ENCODE peak calls at places on chromosomes 4 and X, in nine cellular contexts. I is ascending aorta; P is adrenal gland; M is psoas muscle; S is CD8-positive, alpha-beta memory T cell; U is pancreas; E is IMR-90; F is tibial artery; T is cardiac muscle cell. H is an unnamed sample.

GRCh38 chr4:151719935-151720334 is 40.9 kb downstream of the GATB start:
- DNase-seq in I (no peak), P (no peak), M (no peak), S (no peak), U (no peak), E (no peak), F (no peak), T (peak; percentile 15), H (no peak)

GRCh38 chr4:13704020-13704419 is 76.5 kb upstream of the BOD1L1 start:
- DNase-seq in I (no peak), P (no peak), M (no peak), S (no peak), U (no peak), E (no peak), F (no peak), T (no peak), H (no peak)

GRCh38 chr4:38869511-38869910 is 1.9 kb downstream of the FAM114A1 start:
- DNase-seq in I (no peak), P (no peak), M (no peak), S (no peak), U (no peak), E (no peak), F (no peak), T (no peak), H (no peak)

GRCh38 chr4:20676773-20677172 is 23.5 kb upstream of the PACRGL start:
- DNase-seq in I (no peak), P (no peak), M (no peak), S (no peak), U (no peak), E (no peak), F (no peak), T (no peak), H (no peak)

GRCh38 chr4:52052475-52052780 is 1.3 kb downstream of the SPATA18 start:
- DNase-seq in I (peak; percentile 61), P (no peak), M (no peak), S (no peak), U (no peak), E (peak; percentile 20), F (no peak), T (peak; percentile 63), H (no peak)

GRCh38 chr4:166386491-166387367 is 513.7 kb downstream of the TLL1 start:
- DNase-seq in I (no peak), P (no peak), M (no peak), S (no peak), U (no peak), E (no peak), F (no peak), T (no peak), H (no peak)

GRCh38 chrX:134459683-134460004 is 321 bp upstream of the HPRT1 start:
- DNase-seq in I (no peak), P (no peak), M (no peak), S (no peak), U (no peak), E (no peak), F (no peak), T (no peak), H (no peak)

GRCh38 chr4:187606581-187606980 is 389.0 kb upstream of the ZFP42 start:
- DNase-seq in I (no peak), P (no peak), M (no peak), S (no peak), U (no peak), E (peak; percentile 69), F (no peak), T (peak; percentile 72), H (no peak)

GRCh38 chr4:114192854-114193253 is 213.4 kb upstream of the ARSJ start:
- DNase-seq in I (no peak), P (no peak), M (no peak), S (no peak), U (no peak), E (no peak), F (no peak), T (no peak), H (no peak)

GRCh38 chrX:40471965-40472648 is 108.7 kb upstream of the ATP6AP2 start:
- DNase-seq in I (no peak), P (no peak), M (no peak), S (no peak), U (peak; percentile 59), E (peak; percentile 84), F (no peak), T (peak; percentile 86), H (no peak)

GRCh38 chrX:40470830-40471429 is 109.8 kb upstream of the ATP6AP2 start:
- DNase-seq in I (no peak), P (no peak), M (no peak), S (no peak), U (no peak), E (no peak), F (no peak), T (no peak), H (no peak)

GRCh38 chrX:40476958-40477357 is 103.8 kb upstream of the ATP6AP2 start:
- DNase-seq in I (no peak), P (no peak), M (no peak), S (no peak), U (no peak), E (no peak), F (no peak), T (no peak), H (no peak)

GRCh38 chrX:40474205-40474626 is 106.6 kb upstream of the ATP6AP2 start:
- DNase-seq in I (no peak), P (no peak), M (no peak), S (no peak), U (no peak), E (peak; percentile 4), F (no peak), T (peak; percentile 25), H (no peak)

DNA sequence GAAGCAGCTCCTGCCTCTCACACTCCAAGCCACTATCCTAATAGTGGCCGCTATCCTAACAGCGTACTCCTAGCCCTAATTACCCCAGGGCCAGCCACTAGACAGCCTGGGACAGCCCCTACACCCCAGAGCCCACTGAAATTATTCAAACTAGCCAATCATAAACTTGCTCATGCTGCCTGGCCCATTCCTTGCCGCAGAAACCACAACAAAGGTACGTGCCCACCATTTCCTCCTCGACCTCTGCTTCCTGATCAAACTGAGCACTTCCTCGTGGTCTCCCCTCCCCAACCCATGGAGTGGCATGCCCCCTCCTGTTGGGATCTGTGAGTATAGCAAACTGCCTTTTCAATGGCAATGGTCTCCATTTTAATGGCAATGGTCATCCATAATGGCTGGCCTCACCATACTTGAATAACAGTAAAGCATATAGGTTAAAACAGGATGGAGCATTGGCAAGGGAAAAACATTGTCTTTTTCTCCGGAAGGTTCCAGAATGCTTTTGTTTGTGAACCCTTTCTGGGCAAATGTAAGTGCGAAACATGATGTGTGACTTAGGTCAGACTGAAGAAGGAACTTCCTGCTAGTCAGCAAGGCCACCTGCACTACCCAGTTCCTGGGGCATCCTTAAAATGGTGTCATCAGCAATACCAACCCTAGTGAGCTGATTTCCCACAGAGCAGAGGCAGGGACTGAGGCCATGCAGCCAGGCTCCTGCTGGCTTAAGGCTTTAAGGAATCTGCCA is 107.1 kb upstream of the ATP6AP2 start:
- DNase-seq in I (no peak), P (no peak), M (no peak), S (no peak), U (no peak), E (no peak), F (no peak), T (no peak), H (no peak)
- H3K27ac ChIP-seq in I (no peak overlapping the region), P (no peak overlapping the region), M (no peak overlapping the region), S (no peak overlapping the region), U (peak overlapping the region; percentile 57), E (no peak overlapping the region), F (no peak overlapping the region), T (peak overlapping the region; percentile 77), H (no peak overlapping the region)

GRCh38 chr4:134624365-134624764 is 422.8 kb upstream of the PABPC4L start:
- DNase-seq in I (no peak), P (no peak), M (no peak), S (no peak), U (no peak), E (no peak), F (no peak), T (no peak), H (no peak)
- H3K4me1 ChIP-seq in I (no peaks in the 10 kb centered on the region), P (peaks cover 5% of the 10 kb centered on the region), M (no peaks in the 10 kb centered on the region), S (no peaks in the 10 kb centered on the region), U (peaks cover 34% of the 10 kb centered on the region), E (no peaks in the 10 kb centered on the region), F (peaks cover 3% of the 10 kb centered on the region), T (no peaks in the 10 kb centered on the region), H (peaks cover 8% of the 10 kb centered on the region)

DNA sequence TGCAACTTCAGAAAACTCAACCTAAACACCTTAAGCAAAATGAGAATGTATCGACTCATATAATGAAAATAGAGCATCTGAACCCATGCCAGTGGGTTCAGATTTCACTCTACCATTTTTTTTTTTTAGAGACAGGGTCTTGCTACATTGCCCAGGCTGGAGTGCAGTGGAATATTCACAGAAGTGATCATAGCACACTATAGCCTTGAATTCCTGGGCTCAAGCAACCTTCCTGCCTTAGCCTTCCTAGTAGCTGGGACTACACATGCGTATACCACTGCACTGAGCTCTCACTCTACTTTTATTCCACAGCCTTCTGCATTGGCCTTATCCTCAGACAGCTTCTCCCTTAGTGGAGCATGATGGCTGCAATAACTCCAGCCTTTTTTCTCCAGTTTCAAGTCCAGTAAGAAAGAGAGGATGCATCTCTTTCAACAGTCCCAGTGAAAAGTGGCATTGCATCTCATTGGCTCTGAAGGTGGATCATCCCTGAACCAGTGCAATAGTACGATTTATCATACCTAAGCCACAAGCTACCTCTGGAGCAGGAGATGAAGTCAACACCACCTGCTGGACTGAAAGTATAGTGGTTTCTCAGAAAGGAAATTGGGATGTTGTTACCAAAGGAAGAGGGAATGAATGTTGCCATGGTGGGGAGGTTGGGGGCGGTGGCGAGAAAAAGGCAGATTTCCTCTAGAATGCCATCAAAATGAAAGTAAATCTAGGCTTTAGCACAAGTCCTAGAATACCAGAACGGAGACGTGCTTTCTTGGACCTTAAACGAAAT is 2.0 kb upstream of the SOD3 start:
- DNase-seq in I (no peak), P (no peak), M (no peak), S (no peak), U (no peak), E (peak; percentile 19), F (no peak), T (no peak), H (no peak)
- H3K27ac ChIP-seq in I (peak overlapping the region; percentile 95), P (no peak overlapping the region), M (peak overlapping the region; percentile 74), S (no peak overlapping the region), U (no peak overlapping the region), E (no peak overlapping the region), F (peak overlapping the region; percentile 96), T (peak overlapping the region; percentile 86), H (peak overlapping the region; percentile 79)

GRCh38 chrX:40148189-40148438 is 50.4 kb upstream of the BCOR start:
- DNase-seq in I (no peak), P (no peak), M (no peak), S (no peak), U (no peak), E (no peak), F (no peak), T (no peak), H (no peak)

GRCh38 chrX:40147399-40148188 is 49.8 kb upstream of the BCOR start:
- DNase-seq in I (no peak), P (peak; percentile 65), M (no peak), S (no peak), U (no peak), E (no peak), F (no peak), T (no peak), H (no peak)

GRCh38 chrX:40150503-40150902 is 52.7 kb upstream of the BCOR start:
- DNase-seq in I (no peak), P (no peak), M (no peak), S (no peak), U (no peak), E (no peak), F (no peak), T (no peak), H (no peak)

GRCh38 chrX:40148439-40149285 is 50.9 kb upstream of the BCOR start:
- DNase-seq in I (no peak), P (no peak), M (no peak), S (no peak), U (no peak), E (no peak), F (no peak), T (peak; percentile 41), H (no peak)

GRCh38 chrX:40149286-40150175 is 51.8 kb upstream of the BCOR start:
- DNase-seq in I (no peak), P (no peak), M (no peak), S (no peak), U (no peak), E (no peak), F (no peak), T (no peak), H (no peak)
- H3K4me1 ChIP-seq in I (peaks cover 9% of the 10 kb centered on the region), P (peaks cover 22% of the 10 kb centered on the region), M (peaks cover 19% of the 10 kb centered on the region), S (no peaks in the 10 kb centered on the region), U (no peaks in the 10 kb centered on the region), E (no peaks in the 10 kb centered on the region), F (peaks cover 20% of the 10 kb centered on the region), T (peaks cover 49% of the 10 kb centered on the region), H (peaks cover 51% of the 10 kb centered on the region)